ENCODE peak calls at places on chromosome 1, in five cellular contexts. U is uterus, R is HCT116, Y is spleen, L is body of pancreas. G is an unnamed sample.

GRCh38 chr1:33004628-33005027 is 32.1 kb downstream of the AK2 start:
- DNase-seq in U (no peak), R (no peak), Y (no peak), L (no peak), G (no peak)

GRCh38 chr1:2073382-2074230 is 23.4 kb downstream of the PRKCZ start:
- DNase-seq in U (no peak), R (no peak), Y (no peak), L (no peak), G (no peak)

GRCh38 chr1:169892819-169893644 is 664 bp downstream of the SCYL3 start:
- DNase-seq in U (peak), R (no peak), Y (no peak), L (peak), G (peak)

GRCh38 chr1:3998086-3998485 is 98.0 kb upstream of the C1orf174 start:
- DNase-seq in U (no peak), R (no peak), Y (no peak), L (no peak), G (no peak)

GRCh38 chr1:3029991-3030662 is 8.9 kb downstream of the ACTRT2 start:
- DNase-seq in U (no peak), R (no peak), Y (peak), L (no peak), G (no peak)

GRCh38 chr1:235682216-235682615 is 32.6 kb upstream of the GNG4 start:
- DNase-seq in U (no peak), R (no peak), Y (no peak), L (no peak), G (no peak)

GRCh38 chr1:200198247-200198646 is 170.7 kb downstream of the NR5A2 start:
- DNase-seq in U (no peak), R (no peak), Y (no peak), L (no peak), G (no peak)

GRCh38 chr1:163048970-163049680 is 20.0 kb upstream of the RGS4 start:
- DNase-seq in U (no peak), R (no peak), Y (no peak), L (no peak), G (no peak)

GRCh38 chr1:65958561-65959350 is 166.1 kb downstream of the PDE4B start:
- DNase-seq in U (no peak), R (peak), Y (no peak), L (peak), G (peak)

GRCh38 chr1:198272492-198272891 is 115.7 kb downstream of the NEK7 start:
- DNase-seq in U (no peak), R (no peak), Y (no peak), L (no peak), G (peak)

DNA sequence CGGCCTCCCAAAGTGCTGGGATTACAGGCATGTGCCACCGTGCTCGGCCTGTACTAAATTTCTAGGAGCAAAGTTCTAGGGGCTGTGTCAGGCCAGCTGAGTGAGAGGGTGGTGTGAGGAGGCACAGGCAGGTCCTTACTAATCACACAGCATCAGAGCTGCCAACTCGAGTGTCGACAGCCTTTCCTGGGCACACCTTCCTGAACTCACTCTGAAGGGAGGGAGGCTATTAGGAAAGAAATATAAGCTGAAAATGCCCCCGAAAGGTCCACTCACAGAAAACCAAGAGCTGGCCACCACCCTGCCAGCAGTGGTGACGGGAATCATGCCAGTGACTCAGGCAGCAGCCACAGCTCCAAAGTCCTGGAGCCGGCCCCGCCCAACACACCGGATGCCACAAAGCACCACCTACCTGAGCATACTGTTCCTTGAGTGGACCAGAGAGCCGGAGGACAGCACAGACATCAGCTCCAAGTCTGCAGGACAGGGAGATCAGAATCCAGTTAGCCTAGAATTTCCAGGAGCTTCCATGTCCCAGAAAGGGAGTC is 4.5 kb downstream of the PMVK start:
- DNase-seq in U (no peak), R (peak), Y (no peak), L (peak), G (no peak)
- TF ChIP-seq POLR2A in U (no peak), R (no peak), Y (no peak), L (no peak), G (no peak)

GRCh38 chr1:17023103-17023502 is 11.4 kb upstream of the ATP13A2 start:
- DNase-seq in U (no peak), R (no peak), Y (no peak), L (no peak), G (no peak)
- TF ChIP-seq POLR2A in U (no peak), R (no peak), Y (no peak), L (no peak), G (no peak)

GRCh38 chr1:203361843-203362524 is 11.1 kb upstream of the FMOD start:
- DNase-seq in U (peak), R (no peak), Y (peak), L (no peak), G (no peak)
- TF ChIP-seq POLR2A in U (no peak), R (no peak), Y (no peak), L (no peak), G (no peak)

GRCh38 chr1:206506405-206506802 is 927 bp upstream of the RASSF5 start:
- DNase-seq in U (no peak), R (no peak), Y (peak), L (no peak), G (no peak)

GRCh38 chr1:206506803-206507394 is 432 bp upstream of the RASSF5 start:
- DNase-seq in U (no peak), R (no peak), Y (peak), L (peak), G (no peak)

GRCh38 chr1:206508130-206508884 is 976 bp downstream of the RASSF5 start:
- DNase-seq in U (no peak), R (no peak), Y (no peak), L (peak), G (no peak)

GRCh38 chr1:206508956-206509355 is 1.6 kb downstream of the RASSF5 start:
- DNase-seq in U (no peak), R (no peak), Y (peak), L (peak), G (no peak)

GRCh38 chr1:206507395-206508129 is at the start of gene RASSF5:
- DNase-seq in U (peak), R (no peak), Y (peak), L (peak), G (peak)
- TF ChIP-seq POLR2A in U (no peak), R (no peak), Y (no peak), L (peak), G (peak)

GRCh38 chr1:204493882-204494280 is 724 bp downstream of the PIK3C2B start:
- DNase-seq in U (peak), R (no peak), Y (peak), L (peak), G (peak)

GRCh38 chr1:204493145-204493881 is 1.3 kb downstream of the PIK3C2B start:
- DNase-seq in U (peak), R (no peak), Y (no peak), L (peak), G (no peak)

GRCh38 chr1:204491653-204492052 is 3.0 kb downstream of the PIK3C2B start:
- DNase-seq in U (no peak), R (no peak), Y (no peak), L (no peak), G (no peak)

GRCh38 chr1:204495078-204495753 is 611 bp upstream of the PIK3C2B start:
- DNase-seq in U (no peak), R (no peak), Y (no peak), L (no peak), G (no peak)

GRCh38 chr1:204494281-204495077 is at the start of gene PIK3C2B:
- DNase-seq in U (peak), R (peak), Y (peak), L (peak), G (peak)
- TF ChIP-seq POLR2A in U (peak), R (peak), Y (peak), L (peak), G (no peak)

GRCh38 chr1:144551543-144552424 is 40.9 kb upstream of the PPIAL4F start:
- DNase-seq in U (peak), R (peak), Y (peak), L (peak), G (no peak)
- TF ChIP-seq POLR2A in U (no peak), R (peak), Y (peak), L (peak), G (peak)